ENCODE peak calls at places on chromosomes 11 and 22, in four cellular contexts. L is non-pigmented ciliary epithelial cell; Y is activated naive CD4-positive, alpha-beta T cell; I is Caki2. H is an unnamed sample.
A peak's percentile ranks its signal among the peaks of the same experiment; 100 is the strongest.

GRCh38 chr22:19040581-19041402 is 81.4 kb downstream of the DGCR2 start:
- DNase-seq in L (no peak), Y (no peak), I (no peak), H (no peak)

GRCh38 chr11:2526808-2527381 is 82.1 kb downstream of the KCNQ1 start:
- DNase-seq in I (no peak), Y (no peak), L (no peak), H (no peak)

GRCh38 chr11:68266121-68266891 is 5.5 kb downstream of the C11orf24 start:
- DNase-seq in I (no peak), L (no peak), Y (no peak), H (no peak)

GRCh38 chr11:110478410-110478809 is 48.7 kb downstream of the FDX1 start:
- DNase-seq in Y (no peak), I (no peak), L (no peak), H (no peak)

GRCh38 chr22:45112136-45112879 is 51.4 kb upstream of the NUP50 start:
- DNase-seq in Y (no peak), L (no peak), I (no peak), H (no peak)

GRCh38 chr22:44671742-44672141 is 30.3 kb upstream of the PRR5 start:
- DNase-seq in L (no peak), I (peak; percentile 38), Y (no peak), H (no peak)

GRCh38 chr11:2142300-2142759 is 3.1 kb upstream of the IGF2 start:
- DNase-seq in I (no peak), L (no peak), Y (no peak), H (no peak)

GRCh38 chr11:115238802-115239201 is 265.4 kb downstream of the CADM1 start:
- DNase-seq in Y (no peak), I (no peak), L (no peak), H (no peak)

GRCh38 chr11:129728571-129728970 is 87.1 kb upstream of the TMEM45B start:
- DNase-seq in I (peak; percentile 41), Y (no peak), L (no peak), H (peak; percentile 56)

GRCh38 chr22:23073506-23074229 is 3.3 kb downstream of the GNAZ start:
- DNase-seq in L (no peak), Y (no peak), I (no peak), H (no peak)

GRCh38 chr22:46432164-46433068 is 96.9 kb downstream of the TRMU start:
- DNase-seq in I (no peak), L (no peak), Y (peak; percentile 7), H (no peak)

GRCh38 chr22:42891696-42892095 is 34.6 kb upstream of the ARFGAP3 start:
- DNase-seq in L (no peak), Y (no peak), I (no peak), H (no peak)

GRCh38 chr22:50191041-50191740 is 5.5 kb downstream of the TRABD start:
- DNase-seq in L (no peak), I (no peak), Y (peak; percentile 61), H (no peak)

GRCh38 chr11:94175545-94175944 is 46.9 kb downstream of the PANX1 start:
- DNase-seq in L (peak; percentile 76), I (no peak), Y (no peak), H (peak; percentile 38)

GRCh38 chr22:42868751-42869251 is 11.7 kb upstream of the ARFGAP3 start:
- DNase-seq in Y (no peak), L (no peak), I (no peak), H (no peak)

GRCh38 chr11:93221539-93221938 is 23.7 kb upstream of the SLC36A4 start:
- DNase-seq in L (no peak), I (no peak), Y (no peak), H (no peak)

GRCh38 chr11:119092880-119093665 is 8.4 kb downstream of the HMBS start:
- DNase-seq in L (no peak), I (no peak), Y (no peak), H (no peak)

GRCh38 chr11:92322225-92322624 is 97.6 kb downstream of the FAT3 start:
- DNase-seq in Y (no peak), I (no peak), L (no peak), H (no peak)

GRCh38 chr11:61888043-61888442 is 3.3 kb downstream of the FADS3 start:
- DNase-seq in Y (no peak), L (peak; percentile 70), I (peak; percentile 61), H (peak; percentile 50)

GRCh38 chr11:118412921-118413320 is 11.5 kb downstream of the ATP5MG start:
- DNase-seq in I (no peak), L (no peak), Y (no peak), H (no peak)

GRCh38 chr11:70539360-70540095 is 141.2 kb downstream of the CTTN start:
- DNase-seq in I (no peak), Y (no peak), L (no peak), H (no peak)

GRCh38 chr11:19829109-19829790 is 116.6 kb downstream of the NAV2 start:
- DNase-seq in I (no peak), L (no peak), Y (no peak), H (no peak)

GRCh38 chr22:44839721-44840120 is 87.3 kb downstream of the ARHGAP8 start:
- DNase-seq in I (no peak), L (no peak), Y (no peak), H (no peak)

GRCh38 chr11:15547685-15548084 is 433.0 kb downstream of the INSC start:
- DNase-seq in L (no peak), Y (no peak), I (no peak), H (no peak)

GRCh38 chr11:37718431-37718999 is 1120.5 kb upstream of the RAG2 start:
- DNase-seq in I (no peak), L (no peak), Y (no peak), H (no peak)

GRCh38 chr22:48748113-48748859 is 1079.4 kb downstream of the BRD1 start:
- DNase-seq in I (no peak), L (no peak), Y (no peak), H (no peak)

GRCh38 chr11:2800655-2801531 is 84.7 kb downstream of the CDKN1C start:
- DNase-seq in I (no peak), L (no peak), Y (no peak), H (no peak)

GRCh38 chr11:129750343-129751292 is 65.0 kb upstream of the TMEM45B start:
- DNase-seq in Y (peak; percentile 70), I (peak; percentile 42), L (peak; percentile 8), H (peak; percentile 38)

GRCh38 chr11:944711-945470 is 19.2 kb downstream of the AP2A2 start:
- DNase-seq in Y (no peak), I (no peak), L (no peak), H (peak; percentile 74)

GRCh38 chr11:19646921-19647320 is 65.7 kb upstream of the NAV2 start:
- DNase-seq in I (peak; percentile 75), L (peak; percentile 77), Y (no peak), H (peak; percentile 73)

GRCh38 chr22:36918730-36919129 is 5.3 kb downstream of the CSF2RB start:
- DNase-seq in L (no peak), I (no peak), Y (no peak), H (no peak)

GRCh38 chr11:7536102-7536501 is 22.3 kb downstream of the PPFIBP2 start:
- DNase-seq in L (no peak), Y (no peak), I (no peak), H (no peak)

GRCh38 chr11:47417712-47418111 is 8.5 kb downstream of the PSMC3 start:
- DNase-seq in Y (no peak), I (no peak), L (no peak), H (no peak)

GRCh38 chr11:93849751-93850584 is 450 bp downstream of the VSTM5 start:
- DNase-seq in I (no peak), Y (no peak), L (no peak), H (no peak)

GRCh38 chr22:38924197-38924952 is 33.0 kb upstream of the APOBEC3A start:
- DNase-seq in I (peak; percentile 95), Y (no peak), L (peak; percentile 47), H (peak; percentile 81)

GRCh38 chr11:72114570-72114969 is 2.1 kb upstream of the ANAPC15 start:
- DNase-seq in L (no peak), I (no peak), Y (no peak), H (no peak)

GRCh38 chr11:75815345-75815983 is 454 bp downstream of the UVRAG start:
- DNase-seq in Y (no peak), L (no peak), I (no peak), H (no peak)

GRCh38 chr11:11472096-11472495 is 119.0 kb upstream of the CSNK2A3 start:
- DNase-seq in Y (no peak), I (no peak), L (no peak), H (no peak)

GRCh38 chr11:32960553-32961164 is 55.0 kb upstream of the DEPDC7 start:
- DNase-seq in L (peak; percentile 19), I (peak; percentile 19), Y (no peak), H (no peak)

GRCh38 chr22:37187891-37188761 is at the start of gene C1QTNF6:
- DNase-seq in Y (no peak), L (no peak), I (peak; percentile 85), H (peak; percentile 58)

H was measured in kidney glomerular epithelial cell.